ENCODE peak calls at places on chromosome 22, in four cellular contexts. Y is astrocyte of the spinal cord, X is NCI-H2081, H is HFFc6. Z is an unnamed sample.

GRCh38 chr22:50250249-50250554 is 863 bp downstream of the HDAC10 start:
- DNase-seq in X (no peak), Y (no peak), H (no peak), Z (no peak)

GRCh38 chr22:40030026-40030756 is 35.4 kb downstream of the FAM83F start:
- DNase-seq in Y (no peak), X (no peak), H (no peak), Z (no peak)

GRCh38 chr22:44363980-44364749 is 51.4 kb upstream of the SHISAL1 start:
- DNase-seq in X (no peak), Y (no peak), H (no peak), Z (no peak)

GRCh38 chr22:24400726-24401596 is 26.4 kb upstream of the ADORA2A start:
- DNase-seq in X (no peak), H (peak), Y (no peak), Z (no peak)

GRCh38 chr22:20299736-20300136 is 20.1 kb downstream of the DGCR6L start:
- DNase-seq in X (peak), Y (peak), H (no peak), Z (no peak)

GRCh38 chr22:46349238-46349637 is 13.7 kb downstream of the TRMU start:
- DNase-seq in Y (no peak), X (no peak), H (no peak), Z (no peak)

GRCh38 chr22:49768961-49769690 is 58.5 kb downstream of the BRD1 start:
- DNase-seq in X (no peak), H (peak), Y (no peak), Z (no peak)

GRCh38 chr22:29275167-29275566 is 7.1 kb downstream of the EWSR1 start:
- DNase-seq in X (no peak), H (no peak), Y (no peak), Z (no peak)

GRCh38 chr22:37240240-37240940 is 3.7 kb downstream of the RAC2 start:
- DNase-seq in X (no peak), H (no peak), Y (no peak), Z (no peak)

GRCh38 chr22:30325724-30326703 is 727 bp downstream of the TBC1D10A start:
- DNase-seq in Y (no peak), H (no peak), X (no peak), Z (no peak)

GRCh38 chr22:29129644-29130201 is 56.9 kb downstream of the KREMEN1 start:
- DNase-seq in H (no peak), Y (no peak), X (peak), Z (no peak)

GRCh38 chr22:45889539-45890350 is 87.2 kb downstream of the WNT7B start:
- DNase-seq in X (no peak), Y (peak), H (no peak), Z (peak)

GRCh38 chr22:23069502-23070357 is 589 bp upstream of the GNAZ start:
- DNase-seq in H (peak), Y (peak), X (peak), Z (peak)

GRCh38 chr22:37197451-37198289 is 9.6 kb upstream of the C1QTNF6 start:
- DNase-seq in X (no peak), Y (peak), H (peak), Z (no peak)

GRCh38 chr22:22753526-22754267 is 109.3 kb downstream of the GGTLC2 start:
- DNase-seq in X (peak), H (peak), Y (peak), Z (peak)

GRCh38 chr22:44394246-44395115 is 81.7 kb upstream of the SHISAL1 start:
- DNase-seq in Y (no peak), X (no peak), H (no peak), Z (no peak)

GRCh38 chr22:19143967-19144400 is 467 bp downstream of the ESS2 start:
- DNase-seq in X (no peak), Y (no peak), H (peak), Z (no peak)

GRCh38 chr22:47175761-47176359 is 413.4 kb downstream of the TBC1D22A start:
- DNase-seq in Y (no peak), H (no peak), X (no peak), Z (no peak)

GRCh38 chr22:32311551-32312071 is 46.1 kb upstream of the RFPL3 start:
- DNase-seq in H (no peak), Y (no peak), X (no peak), Z (no peak)

GRCh38 chr22:28783786-28784671 is 11.5 kb downstream of the CCDC117 start:
- DNase-seq in Y (no peak), X (peak), H (no peak), Z (no peak)

Z was measured in brain microvascular endothelial cell.